ENCODE peak calls at places on chromosomes 6 and 20, in nine cellular contexts. M, T, E, R, V, D, X, O and F are unnamed samples.

GRCh38 chr6:95804847-95805541 is 210.8 kb upstream of the FUT9 start:
- DNase-seq in M (no peak), T (no peak), E (no peak), R (no peak), V (no peak), D (no peak), X (no peak), O (no peak), F (no peak)

GRCh38 chr6:114125597-114125996 is 154.6 kb upstream of the HDAC2 start:
- DNase-seq in M (no peak), T (no peak), E (no peak), R (no peak), V (no peak), D (no peak), X (no peak), O (no peak), F (no peak)

GRCh38 chr20:48735112-48735511 is 92.7 kb downstream of the PREX1 start:
- DNase-seq in M (no peak), T (peak), E (no peak), R (no peak), V (no peak), D (no peak), X (peak), O (peak), F (no peak)

GRCh38 chr6:95439741-95440140 is 137.6 kb upstream of the MANEA start:
- DNase-seq in M (no peak), T (no peak), E (no peak), R (no peak), V (no peak), D (no peak), X (no peak), O (no peak), F (no peak)

GRCh38 chr20:36010081-36010480 is 41.7 kb downstream of the CNBD2 start:
- DNase-seq in M (no peak), T (no peak), E (no peak), R (no peak), V (no peak), D (no peak), X (no peak), O (no peak), F (no peak)

GRCh38 chr6:107447663-107448216 is 11.6 kb downstream of the PDSS2 start:
- DNase-seq in M (no peak), T (no peak), E (no peak), R (no peak), V (no peak), D (no peak), X (no peak), O (no peak), F (no peak)

GRCh38 chr6:14269434-14269833 is 151.9 kb downstream of the CD83 start:
- DNase-seq in M (no peak), T (no peak), E (no peak), R (no peak), V (no peak), D (no peak), X (no peak), O (no peak), F (no peak)

GRCh38 chr6:106883808-106884262 is 90.7 kb downstream of the CD24 start:
- DNase-seq in M (peak), T (no peak), E (no peak), R (no peak), V (no peak), D (no peak), X (no peak), O (peak), F (no peak)

GRCh38 chr6:79687759-79688158 is 56.6 kb downstream of the SH3BGRL2 start:
- DNase-seq in M (no peak), T (no peak), E (no peak), R (no peak), V (no peak), D (no peak), X (no peak), O (no peak), F (no peak)

GRCh38 chr6:162887981-162888689 is 160.4 kb downstream of the PACRG start:
- DNase-seq in M (no peak), T (no peak), E (no peak), R (no peak), V (no peak), D (no peak), X (no peak), O (no peak), F (no peak)